ENCODE peak calls at places on chromosomes 2 and 18, in four cellular contexts. O, V, M and Q are unnamed samples.
A peak's percentile ranks its signal among the peaks of the same experiment; 100 is the strongest.

GRCh38 chr2:27378096-27378808 is 2.3 kb downstream of the ZNF513 start:
- DNase-seq in O (no peak), V (no peak), M (no peak), Q (no peak)

GRCh38 chr2:237596518-237596855 is 6.0 kb upstream of the RAB17 start:
- DNase-seq in O (no peak), V (no peak), M (no peak), Q (no peak)

GRCh38 chr18:22691988-22692710 is 241.0 kb upstream of the RBBP8 start:
- DNase-seq in O (peak; percentile 98), V (no peak), M (peak; percentile 43), Q (peak; percentile 88)

GRCh38 chr2:216546231-216546630 is 47.6 kb downstream of the RPL37A start:
- DNase-seq in O (no peak), V (no peak), M (no peak), Q (no peak)

GRCh38 chr2:118706371-118706770 is 141.1 kb downstream of the EN1 start:
- DNase-seq in O (no peak), V (no peak), M (no peak), Q (no peak)

GRCh38 chr2:195779491-195779890 is 122.5 kb downstream of the SLC39A10 start:
- DNase-seq in O (no peak), V (no peak), M (no peak), Q (no peak)

GRCh38 chr2:23649819-23650218 is 264.8 kb downstream of the KLHL29 start:
- DNase-seq in O (peak; percentile 61), V (no peak), M (peak; percentile 31), Q (no peak)

GRCh38 chr2:134408386-134408785 is 154.5 kb downstream of the MGAT5 start:
- DNase-seq in O (peak; percentile 52), V (no peak), M (no peak), Q (no peak)

GRCh38 chr18:27005589-27005988 is 140.1 kb upstream of the AQP4 start:
- DNase-seq in O (no peak), V (no peak), M (no peak), Q (no peak)

GRCh38 chr2:231717281-231718180 is 9.2 kb downstream of the PTMA start:
- DNase-seq in O (peak; percentile 80), V (no peak), M (no peak), Q (no peak)

GRCh38 chr2:119071476-119071875 is 87.1 kb downstream of the C1QL2 start:
- DNase-seq in O (no peak), V (no peak), M (no peak), Q (no peak)

GRCh38 chr2:72198532-72199241 is 51.0 kb upstream of the CYP26B1 start:
- DNase-seq in O (peak; percentile 67), V (no peak), M (no peak), Q (peak; percentile 17)

GRCh38 chr2:192250961-192251360 is 56.2 kb upstream of the TMEFF2 start:
- DNase-seq in O (no peak), V (no peak), M (no peak), Q (no peak)

DNA sequence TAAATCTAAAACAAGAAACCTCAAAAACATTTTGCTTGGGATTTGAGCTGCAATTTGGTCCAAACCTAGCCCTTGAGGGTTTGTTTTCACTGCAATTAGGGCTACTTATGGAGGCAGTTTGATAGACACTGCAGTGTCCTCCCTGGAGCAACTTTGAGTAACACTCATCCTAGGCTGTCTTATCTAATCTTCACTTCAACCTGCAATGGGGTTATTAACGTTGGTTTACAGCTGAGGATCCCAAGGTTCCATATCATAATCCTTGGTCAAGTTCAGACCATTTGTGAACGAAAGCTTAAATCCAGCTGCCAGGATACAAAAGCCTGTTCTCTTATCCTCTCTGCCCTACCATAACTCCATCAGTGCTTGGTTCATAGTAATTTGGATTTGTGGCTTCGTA is 2.5 kb downstream of the ANXA4 start:
- DNase-seq in O (no peak), V (no peak), M (no peak), Q (no peak)
- H3K4me3 ChIP-seq in O (peak overlapping the region; percentile 2), V (no peak overlapping the region), M (no peak overlapping the region), Q (no peak overlapping the region)

GRCh38 chr2:111041398-111042202 is 79.1 kb upstream of the BCL2L11 start:
- DNase-seq in O (no peak), V (no peak), M (no peak), Q (no peak)
- TF ChIP-seq CTCF in O (no peak), V (no peak), M (no peak), Q (no peak)

DNA sequence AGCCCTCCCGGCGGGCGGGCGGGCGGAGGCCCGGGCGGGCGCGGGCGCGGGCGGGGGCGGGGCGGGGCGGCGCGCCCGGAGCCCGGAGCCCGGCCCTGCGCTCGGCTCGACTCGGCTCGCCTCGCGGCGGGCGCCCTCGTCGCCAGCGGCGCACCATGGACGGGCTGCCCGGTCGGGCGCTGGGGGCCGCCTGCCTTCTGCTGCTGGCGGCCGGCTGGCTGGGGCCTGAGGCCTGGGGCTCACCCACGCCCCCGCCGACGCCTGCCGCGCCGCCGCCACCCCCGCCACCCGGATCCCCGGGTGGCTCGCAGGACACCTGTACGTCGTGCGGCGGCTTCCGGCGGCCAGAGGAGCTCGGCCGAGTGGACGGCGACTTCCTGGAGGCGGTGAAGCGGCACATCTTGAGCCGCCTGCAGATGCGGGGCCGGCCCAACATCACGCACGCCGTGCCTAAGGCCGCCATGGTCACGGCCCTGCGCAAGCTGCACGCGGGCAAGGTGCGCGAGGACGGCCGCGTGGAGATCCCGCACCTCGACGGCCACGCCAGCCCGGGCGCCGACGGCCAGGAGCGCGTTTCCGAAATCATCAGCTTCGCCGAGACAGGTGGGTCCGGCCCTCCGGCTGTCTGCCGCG is at the start of gene INHBB:
- DNase-seq in O (peak; percentile 16), V (no peak), M (no peak), Q (no peak)
- H3K4me3 ChIP-seq in O (no peak within 1 kb of the TSS), V (peak within 1 kb of the TSS; percentile 68), M (peak within 1 kb of the TSS; percentile 18), Q (peak within 1 kb of the TSS; percentile 58)

GRCh38 chr2:99605036-99605435 is 115.2 kb upstream of the REV1 start:
- DNase-seq in O (no peak), V (no peak), M (no peak), Q (no peak)
- TF ChIP-seq CTCF in O (no peak), V (no peak), M (no peak), Q (no peak)

GRCh38 chr2:241884951-241885700 is 15.6 kb downstream of the RTP5 start:
- DNase-seq in O (no peak), V (peak; percentile 15), M (no peak), Q (no peak)
- H3K4me3 ChIP-seq in O (no peak overlapping the region), V (no peak overlapping the region), M (no peak overlapping the region), Q (no peak overlapping the region)

DNA sequence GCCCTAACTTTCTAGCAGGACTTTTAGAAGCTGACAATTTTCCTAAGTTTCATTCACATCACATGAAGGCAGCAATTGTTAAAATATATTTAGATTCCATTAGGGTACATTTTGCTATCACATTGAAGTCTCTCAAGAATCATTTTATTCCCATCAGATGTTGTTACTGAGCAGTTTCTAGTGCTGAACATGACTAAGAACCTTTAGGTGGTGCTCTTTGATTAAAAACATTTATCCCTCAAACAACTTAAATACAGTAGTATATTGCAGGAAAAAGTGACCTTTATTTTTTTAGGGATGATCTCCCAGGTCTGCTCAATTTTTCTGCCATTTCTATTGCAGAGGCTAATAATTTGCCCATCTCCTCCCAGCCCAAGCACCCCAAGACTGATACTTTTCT is 22.9 kb upstream of the NARS1 start:
- DNase-seq in O (no peak), V (no peak), M (peak; percentile 16), Q (no peak)
- TF ChIP-seq CTCF in O (peak; percentile 23), V (peak; percentile 49), M (no peak), Q (no peak)

GRCh38 chr2:60438136-60438535 is 115.3 kb downstream of the BCL11A start:
- DNase-seq in O (no peak), V (no peak), M (no peak), Q (no peak)
- H3K4me3 ChIP-seq in O (no peak overlapping the region), V (peak overlapping the region; percentile 65), M (no peak overlapping the region), Q (no peak overlapping the region)

DNA sequence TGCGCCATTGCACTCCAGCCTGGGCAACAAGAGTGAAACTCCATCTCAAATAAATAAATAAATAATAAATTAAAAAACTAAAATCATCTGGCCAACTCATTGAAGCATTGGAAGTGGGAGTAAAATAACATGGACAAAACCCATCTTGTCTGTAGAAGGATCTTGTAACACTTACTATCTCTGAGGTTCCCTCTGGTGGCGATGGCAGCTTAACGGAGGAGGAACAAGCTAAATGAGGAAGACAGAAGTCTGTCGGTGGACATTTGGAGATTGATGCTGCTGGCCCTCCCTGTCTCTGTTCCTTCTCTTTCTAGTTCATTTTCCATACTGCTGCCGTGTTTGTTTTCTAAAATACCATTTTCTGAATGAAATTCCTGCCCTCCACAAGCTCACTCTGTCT is 43.4 kb downstream of the ZCCHC2 start:
- DNase-seq in O (peak; percentile 12), V (no peak), M (peak; percentile 5), Q (no peak)
- TF ChIP-seq CTCF in O (peak; percentile 16), V (peak; percentile 56), M (peak; percentile 24), Q (peak; percentile 14)

GRCh38 chr18:44789704-44790103 is 109.0 kb downstream of the SETBP1 start:
- DNase-seq in O (peak; percentile 54), V (no peak), M (peak; percentile 19), Q (no peak)

GRCh38 chr18:44788334-44788733 is 107.6 kb downstream of the SETBP1 start:
- DNase-seq in O (no peak), V (no peak), M (no peak), Q (no peak)

GRCh38 chr18:44786257-44786656 is 105.6 kb downstream of the SETBP1 start:
- DNase-seq in O (no peak), V (no peak), M (no peak), Q (no peak)

GRCh38 chr18:44783371-44783770 is 102.7 kb downstream of the SETBP1 start:
- DNase-seq in O (no peak), V (no peak), M (no peak), Q (no peak)

GRCh38 chr18:44786697-44787096 is 106.0 kb downstream of the SETBP1 start:
- DNase-seq in O (no peak), V (no peak), M (no peak), Q (no peak)
- H3K4me3 ChIP-seq in O (no peak overlapping the region), V (no peak overlapping the region), M (no peak overlapping the region), Q (no peak overlapping the region)

GRCh38 chr2:126222316-126222715 is 433.6 kb upstream of the GYPC start:
- DNase-seq in O (no peak), V (no peak), M (no peak), Q (no peak)

GRCh38 chr2:126224766-126225165 is 431.2 kb upstream of the GYPC start:
- DNase-seq in O (no peak), V (no peak), M (no peak), Q (no peak)

GRCh38 chr2:126221506-126221905 is 434.5 kb upstream of the GYPC start:
- DNase-seq in O (no peak), V (no peak), M (no peak), Q (no peak)

DNA sequence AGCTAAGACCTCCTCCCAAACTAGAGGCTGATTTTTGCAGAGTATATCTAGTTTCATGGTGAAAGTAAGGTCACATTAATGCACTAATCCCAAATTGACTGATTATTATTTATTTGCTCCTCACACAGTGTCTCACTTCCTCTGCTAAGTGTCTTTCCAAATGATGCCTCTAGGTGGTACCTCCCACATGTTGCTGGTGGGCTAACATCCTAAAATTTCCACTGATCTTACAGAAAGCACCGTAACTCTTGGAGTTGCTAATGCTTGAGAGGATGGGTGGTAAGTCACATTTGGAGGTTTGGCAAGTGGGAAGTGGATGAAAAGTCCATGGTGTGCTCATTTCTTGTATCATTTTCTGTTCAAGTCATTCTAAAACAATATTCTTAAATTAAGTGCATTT is 428.7 kb upstream of the GYPC start:
- DNase-seq in O (no peak), V (no peak), M (no peak), Q (no peak)
- TF ChIP-seq CTCF in O (peak; percentile 40), V (peak; percentile 25), M (no peak), Q (no peak)